ENCODE peak calls at places on chromosome 16, in five cellular contexts. J, F, G, A and Y are unnamed samples.

GRCh38 chr16:785563-786535 is 2.3 kb downstream of the RPUSD1 start:
- DNase-seq in G (peak), F (peak), J (peak), A (peak), Y (no peak)

GRCh38 chr16:970379-970765 is 412 bp downstream of the LMF1 start:
- DNase-seq in F (no peak), A (no peak), G (no peak), J (peak), Y (no peak)

GRCh38 chr16:59021751-59022150 is 287.6 kb upstream of the GOT2 start:
- DNase-seq in F (peak), G (no peak), A (peak), J (peak), Y (peak)

GRCh38 chr16:16857603-16858283 is 478.8 kb downstream of the NPIPA7 start:
- DNase-seq in J (no peak), A (no peak), G (no peak), F (peak), Y (peak)

GRCh38 chr16:74898667-74899066 is 86.3 kb downstream of the WDR59 start:
- DNase-seq in G (no peak), J (no peak), F (no peak), A (no peak), Y (no peak)

GRCh38 chr16:67967956-67968439 is 439 bp downstream of the SLC12A4 start:
- DNase-seq in A (peak), F (no peak), J (peak), G (peak), Y (peak)

GRCh38 chr16:69217433-69217832 is 30.5 kb downstream of the SNTB2 start:
- DNase-seq in J (peak), G (no peak), F (no peak), A (peak), Y (peak)

GRCh38 chr16:81263470-81264200 is 25.1 kb downstream of the BCO1 start:
- DNase-seq in A (peak), F (no peak), G (no peak), J (no peak), Y (no peak)

GRCh38 chr16:50819706-50820105 is 77.8 kb downstream of the CYLD start:
- DNase-seq in J (no peak), G (no peak), A (no peak), F (no peak), Y (no peak)

GRCh38 chr16:27642753-27643152 is 92.8 kb downstream of the KATNIP start:
- DNase-seq in G (no peak), A (peak), J (peak), F (peak), Y (peak)

GRCh38 chr16:69340095-69340644 is 598 bp downstream of the NIP7 start:
- DNase-seq in A (peak), F (no peak), J (peak), G (no peak), Y (no peak)

GRCh38 chr16:53486230-53486629 is 16.8 kb downstream of the AKTIP start:
- DNase-seq in A (no peak), G (no peak), J (no peak), F (no peak), Y (no peak)

GRCh38 chr16:81669473-81670350 is 109.4 kb upstream of the PLCG2 start:
- DNase-seq in G (no peak), F (no peak), J (no peak), A (no peak), Y (no peak)

GRCh38 chr16:66380421-66380820 is 13.9 kb downstream of the CDH5 start:
- DNase-seq in A (no peak), J (no peak), G (no peak), F (no peak), Y (no peak)

GRCh38 chr16:35686595-35686994 is 2227.2 kb downstream of the TP53TG3F start:
- DNase-seq in A (no peak), G (no peak), F (no peak), J (no peak), Y (no peak)

GRCh38 chr16:1723450-1724147 is 17.6 kb downstream of the MAPK8IP3 start:
- DNase-seq in F (no peak), A (peak), J (peak), G (no peak), Y (peak)

GRCh38 chr16:1674751-1675664 is 3.1 kb upstream of the JPT2 start:
- DNase-seq in F (peak), A (peak), J (peak), G (no peak), Y (peak)

GRCh38 chr16:54690710-54691109 is 240.0 kb upstream of the IRX5 start:
- DNase-seq in A (no peak), G (no peak), F (no peak), J (no peak), Y (no peak)

GRCh38 chr16:56691885-56692284 is 9.6 kb downstream of the MT1X start:
- DNase-seq in G (no peak), F (peak), A (peak), J (no peak), Y (peak)

GRCh38 chr16:30399435-30400186 is 4.4 kb downstream of the ZNF48 start:
- DNase-seq in G (no peak), J (no peak), A (no peak), F (no peak), Y (no peak)

GRCh38 chr16:81232740-81233367 is 5.6 kb upstream of the BCO1 start:
- DNase-seq in A (no peak), G (no peak), J (no peak), F (no peak), Y (no peak)

GRCh38 chr16:252366-253337 is 18.0 kb downstream of the FAM234A start:
- DNase-seq in F (no peak), J (no peak), G (no peak), A (no peak), Y (no peak)

GRCh38 chr16:55505333-55506015 is 3.4 kb upstream of the LPCAT2 start:
- DNase-seq in G (no peak), A (no peak), F (no peak), J (no peak), Y (no peak)

GRCh38 chr16:2834968-2835367 is 4.9 kb downstream of the ZG16B start:
- DNase-seq in G (no peak), A (no peak), J (no peak), F (no peak), Y (no peak)

GRCh38 chr16:22844426-22844825 is 30.5 kb downstream of the HS3ST2 start:
- DNase-seq in A (no peak), G (no peak), F (no peak), J (no peak), Y (no peak)

GRCh38 chr16:84072014-84072413 is 29.4 kb upstream of the SLC38A8 start:
- DNase-seq in J (no peak), G (no peak), A (peak), F (no peak), Y (no peak)